ENCODE peak calls at places on chromosomes 4 and X, in four cellular contexts. J, B, Z and D are unnamed samples.

GRCh38 chr4:107115185-107115847 is 79.2 kb upstream of the DKK2 start:
- DNase-seq in J (no peak), B (no peak), Z (no peak), D (no peak)

GRCh38 chr4:103108547-103108946 is 8.9 kb upstream of the BDH2 start:
- DNase-seq in J (no peak), B (no peak), Z (no peak), D (no peak)

GRCh38 chrX:140034916-140035315 is 69.6 kb upstream of the CXorf66 start:
- DNase-seq in J (peak), B (no peak), Z (no peak), D (no peak)

GRCh38 chr4:3445111-3445820 is 3.5 kb downstream of the HGFAC start:
- DNase-seq in J (no peak), B (no peak), Z (no peak), D (no peak)

GRCh38 chr4:14361084-14361483 is 641.2 kb upstream of the CPEB2 start:
- DNase-seq in J (no peak), B (no peak), Z (no peak), D (no peak)

GRCh38 chr4:138164218-138164617 is 77.9 kb downstream of the SLC7A11 start:
- DNase-seq in J (no peak), B (no peak), Z (no peak), D (no peak)

GRCh38 chr4:143406523-143406922 is 69.8 kb downstream of the GAB1 start:
- DNase-seq in J (no peak), B (no peak), Z (no peak), D (peak)

GRCh38 chrX:54930291-54931049 is 9.8 kb downstream of the TRO start:
- DNase-seq in J (no peak), B (no peak), Z (no peak), D (no peak)

GRCh38 chr4:30754021-30754420 is 33.9 kb downstream of the PCDH7 start:
- DNase-seq in J (no peak), B (no peak), Z (no peak), D (no peak)

GRCh38 chrX:119488749-119489148 is 20.5 kb downstream of the SLC25A5 start:
- DNase-seq in J (peak), B (peak), Z (no peak), D (peak)

GRCh38 chr4:183181081-183181480 is 82.0 kb downstream of the WWC2 start:
- DNase-seq in J (no peak), B (no peak), Z (no peak), D (no peak)

GRCh38 chr4:144910753-144911152 is 187.2 kb downstream of the ANAPC10 start:
- DNase-seq in J (no peak), B (no peak), Z (no peak), D (no peak)

GRCh38 chr4:95428216-95429085 is 120.3 kb downstream of the UNC5C start:
- DNase-seq in J (no peak), B (no peak), Z (no peak), D (no peak)

GRCh38 chr4:88702780-88703179 is 5.2 kb upstream of the NAP1L5 start:
- DNase-seq in J (no peak), B (no peak), Z (no peak), D (no peak)

GRCh38 chr4:1198070-1198844 is 25.9 kb upstream of the SPON2 start:
- DNase-seq in J (no peak), B (no peak), Z (no peak), D (no peak)
- TF ChIP-seq HDAC2 in J (no peak), B (no peak), Z (no peak), D (no peak)

GRCh38 chr4:155667538-155668511 is 1.2 kb downstream of the GUCY1A1 start:
- DNase-seq in J (peak), B (no peak), Z (no peak), D (no peak)
- TF ChIP-seq JUNB in J (no peak), B (no peak), Z (no peak), D (no peak)

GRCh38 chrX:68998716-68999115 is 166.5 kb downstream of the PJA1 start:
- DNase-seq in J (no peak), B (no peak), Z (no peak), D (no peak)
- TF ChIP-seq HDAC2 in J (no peak), B (no peak), Z (no peak), D (no peak)

GRCh38 chrX:45845142-45845541 is 644.5 kb upstream of the DIPK2B start:
- DNase-seq in J (no peak), B (no peak), Z (no peak), D (no peak)
- TF ChIP-seq JUNB in J (no peak), B (no peak), Z (no peak), D (no peak)

GRCh38 chrX:133527825-133528224 is 112.5 kb upstream of the GPC4 start:
- DNase-seq in J (no peak), B (no peak), Z (no peak), D (no peak)

GRCh38 chrX:133529578-133529977 is 114.3 kb upstream of the GPC4 start:
- DNase-seq in J (no peak), B (no peak), Z (no peak), D (no peak)

GRCh38 chrX:133523526-133523925 is 108.2 kb upstream of the GPC4 start:
- DNase-seq in J (no peak), B (no peak), Z (no peak), D (no peak)

GRCh38 chrX:133531012-133531411 is 115.7 kb upstream of the GPC4 start:
- DNase-seq in J (no peak), B (no peak), Z (no peak), D (no peak)

GRCh38 chrX:133527415-133527814 is 112.1 kb upstream of the GPC4 start:
- DNase-seq in J (no peak), B (no peak), Z (no peak), D (no peak)
- TF ChIP-seq HDAC2 in J (no peak), B (no peak), Z (no peak), D (no peak)

GRCh38 chr4:8050180-8050554 is 108.4 kb downstream of the ABLIM2 start:
- DNase-seq in J (no peak), B (no peak), Z (no peak), D (no peak)

GRCh38 chr4:8048856-8049686 is 109.4 kb upstream of the AFAP1 start:
- DNase-seq in J (no peak), B (no peak), Z (no peak), D (no peak)

GRCh38 chr4:8052160-8052691 is 106.4 kb downstream of the ABLIM2 start:
- DNase-seq in J (no peak), B (no peak), Z (no peak), D (no peak)

GRCh38 chr4:8051644-8052043 is 107.0 kb downstream of the ABLIM2 start:
- DNase-seq in J (no peak), B (no peak), Z (no peak), D (no peak)

DNA sequence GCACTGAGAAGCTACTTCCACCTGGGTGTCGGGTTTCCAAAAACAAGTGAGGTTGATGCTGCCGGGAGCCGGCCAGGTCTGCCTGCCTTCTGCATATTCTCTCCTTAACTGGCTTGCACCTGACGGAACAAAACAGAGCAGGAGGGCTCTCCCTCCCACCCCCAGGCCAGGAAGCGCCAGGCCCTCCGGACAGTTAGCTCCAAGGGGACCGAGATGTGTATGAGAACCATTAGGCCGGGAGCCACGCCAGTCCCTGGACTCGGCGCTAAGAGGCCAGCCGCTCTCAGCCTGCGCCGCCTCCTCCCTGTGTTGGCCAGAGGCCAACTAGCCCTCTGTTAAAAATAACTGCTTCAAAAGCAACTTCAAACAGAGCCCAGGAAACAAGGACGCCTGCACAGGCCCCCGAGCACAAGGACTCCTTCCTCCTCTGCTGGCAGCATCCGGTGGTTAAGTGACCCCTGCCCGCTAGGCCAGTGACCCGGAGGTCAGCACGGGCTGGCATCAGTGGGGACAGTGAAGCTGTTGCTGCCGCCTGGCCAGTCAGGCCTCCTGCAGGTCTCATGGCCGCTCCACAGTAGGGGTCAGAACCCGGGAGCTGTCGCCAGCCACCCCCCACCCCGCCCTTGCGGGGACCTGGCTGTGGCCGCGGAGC is 107.9 kb downstream of the ABLIM2 start:
- DNase-seq in J (no peak), B (no peak), Z (no peak), D (peak)
- TF ChIP-seq JUNB in J (no peak), B (no peak), Z (no peak), D (no peak)

DNA sequence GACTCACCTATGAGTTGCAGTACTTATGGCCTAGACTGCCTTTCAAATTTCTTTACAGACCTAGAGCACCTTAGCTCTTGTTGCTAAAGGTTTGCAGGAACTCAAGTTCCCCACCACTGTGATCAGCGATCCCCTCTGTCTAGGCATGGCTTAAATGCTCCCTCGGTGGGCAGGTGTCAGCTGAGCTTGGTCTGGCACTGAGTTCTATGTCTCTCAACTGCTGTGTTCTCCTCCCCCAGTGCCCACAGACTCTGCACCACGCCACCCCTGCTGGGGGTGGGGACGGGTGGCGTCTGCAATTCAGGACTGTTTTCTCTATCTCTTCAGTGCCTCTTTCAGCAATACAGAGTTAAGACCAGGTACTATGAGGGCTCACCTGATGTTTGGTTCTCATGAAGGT is 30.5 kb downstream of the TMEM271 start:
- DNase-seq in J (no peak), B (no peak), Z (no peak), D (no peak)
- TF ChIP-seq HDAC2 in J (no peak), B (no peak), Z (no peak), D (no peak)

GRCh38 chrX:21479695-21480280 is 105.6 kb downstream of the CNKSR2 start:
- DNase-seq in J (peak), B (no peak), Z (no peak), D (peak)

GRCh38 chrX:21481761-21482160 is 107.5 kb downstream of the CNKSR2 start:
- DNase-seq in J (no peak), B (no peak), Z (no peak), D (no peak)
- TF ChIP-seq JUNB in J (no peak), B (no peak), Z (no peak), D (no peak)